ENCODE peak calls at places on chromosomes 16 and 17, in eight cellular contexts. U is PC-9; W is GM06990; X is CD4-positive, alpha-beta memory T cell; I is neural progenitor cell; M is esophagus squamous epithelium; S is fibroblast of lung; L is CD8-positive, alpha-beta T cell. P is an unnamed sample.

GRCh38 chr17:77924757-77925336 is 33.7 kb upstream of the TNRC6C start:
- DNase-seq in W (no peak), U (no peak), X (no peak), S (peak), M (no peak), L (no peak), I (peak), P (peak)

GRCh38 chr17:43839670-43840101 is 6.7 kb upstream of the MPP3 start:
- DNase-seq in I (no peak), L (no peak), X (no peak), M (no peak), W (no peak), U (peak), S (no peak), P (no peak)

GRCh38 chr17:77471984-77472836 is 331.4 kb downstream of the SEC14L1 start:
- DNase-seq in U (peak), S (peak), L (no peak), W (no peak), M (no peak), I (peak), X (no peak), P (peak)

GRCh38 chr16:27738596-27738995 is 188.7 kb downstream of the KATNIP start:
- DNase-seq in M (no peak), W (no peak), X (no peak), I (no peak), S (no peak), U (no peak), L (no peak), P (no peak)

GRCh38 chr16:79431923-79432322 is 168.6 kb downstream of the MAF start:
- DNase-seq in W (no peak), M (no peak), S (no peak), L (no peak), X (no peak), I (no peak), U (no peak), P (no peak)

GRCh38 chr16:17412221-17412620 is 58.5 kb downstream of the XYLT1 start:
- DNase-seq in X (no peak), L (no peak), I (peak), M (no peak), U (no peak), S (peak), W (no peak), P (no peak)

GRCh38 chr17:46842835-46843234 is 8.5 kb upstream of the WNT9B start:
- DNase-seq in M (no peak), I (no peak), S (no peak), X (no peak), L (no peak), W (no peak), U (no peak), P (no peak)

GRCh38 chr17:77316191-77316641 is 175.4 kb downstream of the SEC14L1 start:
- DNase-seq in W (no peak), I (peak), S (peak), M (no peak), U (no peak), X (no peak), L (no peak), P (no peak)

GRCh38 chr17:76353004-76353598 is 615 bp downstream of the PRPSAP1 start:
- DNase-seq in I (peak), U (peak), W (peak), X (peak), S (no peak), M (no peak), L (peak), P (no peak)

GRCh38 chr17:51035436-51035835 is 85.2 kb downstream of the SPAG9 start:
- DNase-seq in S (peak), U (no peak), M (no peak), X (no peak), I (peak), L (no peak), W (no peak), P (peak)

GRCh38 chr17:39769974-39770587 is 32.3 kb downstream of the GRB7 start:
- DNase-seq in L (peak), S (no peak), W (peak), U (peak), X (peak), M (no peak), I (no peak), P (no peak)

GRCh38 chr16:75000481-75001081 is 1.8 kb downstream of the ZNRF1 start:
- DNase-seq in U (peak), M (no peak), L (no peak), I (peak), W (peak), X (no peak), S (no peak), P (no peak)

GRCh38 chr17:73343168-73343634 is 31.4 kb upstream of the CDC42EP4 start:
- DNase-seq in M (no peak), I (peak), W (no peak), L (no peak), X (no peak), U (no peak), S (peak), P (peak)

GRCh38 chr17:67107811-67108210 is 63.5 kb downstream of the CACNG1 start:
- DNase-seq in U (no peak), X (no peak), L (no peak), M (no peak), I (no peak), W (no peak), S (no peak), P (no peak)

GRCh38 chr17:40511136-40511535 is 9.7 kb upstream of the TNS4 start:
- DNase-seq in U (no peak), X (no peak), M (no peak), I (no peak), S (no peak), W (no peak), L (no peak), P (no peak)

GRCh38 chr17:55067697-55068439 is 99.3 kb downstream of the STXBP4 start:
- DNase-seq in S (peak), W (no peak), U (no peak), I (no peak), L (no peak), M (no peak), X (no peak), P (no peak)

GRCh38 chr16:84245933-84246678 is 6.3 kb upstream of the KCNG4 start:
- DNase-seq in S (no peak), W (no peak), X (no peak), I (no peak), L (no peak), U (no peak), M (no peak), P (no peak)

GRCh38 chr16:29198731-29199521 is 207.6 kb downstream of the NPIPB11 start:
- DNase-seq in I (no peak), W (no peak), L (no peak), X (no peak), S (no peak), M (no peak), U (no peak), P (no peak)

GRCh38 chr16:10741844-10742243 is 1.8 kb upstream of the NUBP1 start:
- DNase-seq in W (no peak), L (no peak), I (no peak), U (no peak), M (no peak), X (no peak), S (peak), P (no peak)

GRCh38 chr17:28574536-28574935 is 2.2 kb downstream of the ALDOC start:
- DNase-seq in W (no peak), M (no peak), S (no peak), U (no peak), L (no peak), X (no peak), I (no peak), P (no peak)

GRCh38 chr16:14248791-14249190 is 177.7 kb downstream of the MRTFB start:
- DNase-seq in I (no peak), L (no peak), W (no peak), U (no peak), X (no peak), M (no peak), S (no peak), P (no peak)

GRCh38 chr17:61144137-61144536 is 255.5 kb upstream of the TBX2 start:
- DNase-seq in L (no peak), S (peak), U (no peak), W (no peak), M (no peak), I (no peak), X (no peak), P (peak)

GRCh38 chr17:29577778-29578211 is 9.3 kb downstream of the TP53I13 start:
- DNase-seq in W (no peak), X (no peak), U (no peak), M (no peak), L (no peak), S (peak), I (no peak), P (no peak)

GRCh38 chr16:89908236-89908635 is 10.4 kb upstream of the MC1R start:
- DNase-seq in U (no peak), I (no peak), W (no peak), S (no peak), X (no peak), M (no peak), L (no peak), P (no peak)

GRCh38 chr16:49532243-49532870 is 158.8 kb downstream of the C16orf78 start:
- DNase-seq in U (no peak), S (no peak), W (no peak), M (no peak), X (no peak), L (no peak), I (peak), P (no peak)

GRCh38 chr17:31318298-31319190 is 2.9 kb downstream of the EVI2A start:
- DNase-seq in U (no peak), X (peak), M (no peak), S (peak), I (peak), W (peak), L (peak), P (peak)

GRCh38 chr17:38451840-38452529 is 23.7 kb downstream of the ARHGAP23 start:
- DNase-seq in W (no peak), S (peak), U (peak), M (no peak), X (no peak), L (no peak), I (peak), P (peak)
- H3K4me3 ChIP-seq in W (no peak), S (peak), U (no peak), M (peak), X (no peak), L (no peak), I (peak), P (peak)

GRCh38 chr17:81165246-81166032 is at the start of gene PVALEF:
- DNase-seq in L (no peak), M (no peak), W (no peak), X (no peak), U (no peak), I (peak), S (no peak), P (no peak)

GRCh38 chr17:81167194-81167524 is 1.1 kb upstream of the AATK start:
- DNase-seq in L (no peak), M (no peak), W (no peak), U (no peak), S (no peak), I (no peak), X (no peak), P (no peak)

GRCh38 chr17:81167638-81168037 is 1.6 kb upstream of the AATK start:
- DNase-seq in S (no peak), U (no peak), W (no peak), X (no peak), L (no peak), M (no peak), I (no peak), P (no peak)

GRCh38 chr17:81164464-81165245 is 652 bp upstream of the PVALEF start:
- DNase-seq in W (no peak), U (no peak), X (no peak), I (peak), L (no peak), S (no peak), M (no peak), P (no peak)

GRCh38 chr17:81166033-81166472 is at the start of gene AATK:
- DNase-seq in S (no peak), M (no peak), X (no peak), U (no peak), I (no peak), W (no peak), L (no peak), P (no peak)
- H3K4me3 ChIP-seq in S (no peak), M (peak), X (no peak), U (no peak), I (peak), W (no peak), L (no peak), P (peak)

DNA sequence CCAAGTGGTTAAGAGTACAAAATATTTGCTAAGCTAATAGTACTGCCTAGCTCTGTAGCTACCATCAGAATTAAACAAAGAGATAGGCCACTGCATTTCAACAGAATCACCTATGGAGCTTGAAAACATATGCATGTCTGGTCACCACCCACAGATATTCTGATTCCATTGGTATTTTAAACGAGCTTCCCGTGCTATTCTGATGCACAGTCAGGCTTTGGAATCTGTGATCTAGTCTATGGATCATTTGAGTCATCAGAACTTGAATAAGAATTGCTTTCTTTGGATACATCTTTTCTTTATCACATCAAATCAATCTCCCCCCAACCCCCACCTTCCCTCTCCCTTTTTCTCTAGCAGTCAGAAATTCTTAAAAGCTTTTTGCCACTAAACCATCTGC is 124.7 kb downstream of the NPIPB5 start:
- DNase-seq in S (no peak), M (no peak), L (no peak), X (no peak), W (no peak), I (no peak), U (no peak), P (no peak)
- H3K4me3 ChIP-seq in S (no peak), M (no peak), L (no peak), X (no peak), W (no peak), I (no peak), U (no peak), P (no peak)

GRCh38 chr16:23124315-23124714 is 24.9 kb downstream of the USP31 start:
- DNase-seq in W (no peak), M (no peak), X (no peak), I (no peak), S (peak), L (no peak), U (no peak), P (peak)
- H3K4me3 ChIP-seq in W (no peak), M (peak), X (no peak), I (no peak), S (no peak), L (no peak), U (no peak), P (no peak)

GRCh38 chr17:81700353-81701287 is 2.5 kb upstream of the MRPL12 start:
- DNase-seq in W (no peak), L (no peak), I (no peak), M (no peak), S (no peak), X (no peak), U (no peak), P (no peak)

GRCh38 chr17:81702934-81703746 is at the start of gene MRPL12:
- DNase-seq in W (peak), U (peak), S (peak), M (peak), L (peak), I (peak), X (peak), P (peak)

GRCh38 chr17:81697261-81698044 is 5.7 kb upstream of the MRPL12 start:
- DNase-seq in M (no peak), I (no peak), L (no peak), S (no peak), U (no peak), W (no peak), X (no peak), P (no peak)

GRCh38 chr17:81703747-81704654 is 834 bp downstream of the MRPL12 start:
- DNase-seq in U (no peak), X (peak), S (no peak), W (no peak), I (no peak), L (no peak), M (no peak), P (no peak)

DNA sequence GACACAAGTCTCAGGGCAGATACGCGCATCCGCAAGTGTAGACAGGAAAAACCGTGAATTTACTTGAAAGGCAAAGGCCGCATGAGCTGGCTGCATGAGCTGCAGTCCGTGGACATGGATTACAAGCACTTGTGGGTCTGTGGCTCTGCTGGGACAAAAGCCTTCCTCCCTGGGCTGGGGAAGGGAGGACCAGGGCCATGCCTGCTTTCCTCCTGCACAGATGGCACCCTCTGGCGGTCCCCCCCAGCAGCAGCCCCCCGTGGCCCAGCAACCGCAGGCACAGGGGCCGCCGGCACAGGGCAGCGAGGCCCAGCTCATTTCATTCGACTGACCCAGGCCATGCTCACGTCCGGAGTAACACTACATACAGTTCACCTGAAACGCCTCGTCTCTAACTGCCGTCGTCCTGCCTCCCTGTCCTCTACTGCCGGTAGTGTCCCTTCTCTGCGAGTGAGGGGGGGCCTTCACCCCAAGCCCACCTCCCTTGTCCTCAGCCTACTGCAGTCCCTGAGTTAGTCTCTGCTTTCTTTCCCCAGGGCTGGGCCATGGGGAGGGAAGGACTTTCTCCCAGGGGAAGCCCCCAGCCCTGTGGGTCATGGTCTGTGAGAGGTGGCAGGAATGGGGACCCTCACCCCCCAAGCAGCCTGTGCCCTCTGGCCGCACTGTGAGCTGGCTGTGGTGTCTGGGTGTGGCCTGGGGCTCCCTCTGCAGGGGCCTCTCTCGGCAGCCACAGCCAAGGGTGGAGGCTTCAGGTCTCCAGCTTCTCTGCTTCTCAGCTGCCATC is 1.7 kb upstream of the MRPL12 start:
- DNase-seq in L (no peak), I (no peak), U (no peak), X (no peak), W (no peak), M (no peak), S (no peak), P (no peak)
- H3K4me3 ChIP-seq in L (no peak), I (peak), U (peak), X (no peak), W (peak), M (peak), S (peak), P (peak)

DNA sequence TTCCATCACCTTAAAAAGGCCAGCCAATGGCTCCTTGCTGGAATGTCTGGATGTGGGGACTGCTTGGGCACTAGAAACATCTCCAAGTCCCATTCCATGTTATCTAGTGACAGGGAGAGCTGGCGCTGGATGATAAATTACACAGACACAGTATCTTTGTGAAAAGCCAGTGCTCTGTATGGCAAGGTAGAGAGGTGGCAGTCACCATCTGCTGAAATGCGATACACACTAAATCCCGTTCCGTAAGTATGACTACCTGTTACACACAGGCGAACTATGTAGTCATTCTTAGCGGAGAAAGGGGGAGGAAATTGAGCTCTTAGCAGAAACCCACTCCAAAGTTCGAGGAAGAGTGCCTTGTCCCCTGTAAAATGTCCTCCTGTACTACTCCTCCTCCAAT is 81.0 kb upstream of the MYOCD start:
- DNase-seq in S (no peak), L (no peak), M (no peak), X (no peak), I (no peak), U (no peak), W (no peak), P (no peak)
- H3K4me3 ChIP-seq in S (no peak), L (no peak), M (no peak), X (no peak), I (no peak), U (no peak), W (no peak), P (no peak)